ENCODE peak calls at places on chromosomes 13 and 19, in four cellular contexts. D is AG04450, V is tibial nerve, C is upper lobe of right lung. Q is an unnamed sample.

GRCh38 chr19:1811942-1812425 is at the start of gene ATP8B3:
- DNase-seq in C (no peak), V (no peak), D (no peak), Q (no peak)

GRCh38 chr19:36797786-36798108 is 25.1 kb upstream of the ZNF850 start:
- DNase-seq in V (no peak), C (no peak), D (no peak), Q (no peak)

GRCh38 chr13:106187092-106187491 is 348.4 kb downstream of the EFNB2 start:
- DNase-seq in V (no peak), C (no peak), D (no peak), Q (no peak)

GRCh38 chr13:19023115-19023514 is 158.5 kb downstream of the TUBA3C start:
- DNase-seq in V (no peak), C (no peak), D (no peak), Q (no peak)

GRCh38 chr19:19226204-19226603 is 14.4 kb downstream of the NCAN start:
- DNase-seq in D (no peak), C (no peak), V (no peak), Q (no peak)

GRCh38 chr13:102680842-102681725 is 13.8 kb downstream of the METTL21C start:
- DNase-seq in V (no peak), C (no peak), D (no peak), Q (peak)

GRCh38 chr13:113429608-113429985 is 23.7 kb downstream of the ADPRHL1 start:
- DNase-seq in D (no peak), V (no peak), C (no peak), Q (no peak)

GRCh38 chr19:40756502-40757110 is 5.6 kb downstream of the SNRPA start:
- DNase-seq in V (no peak), C (no peak), D (no peak), Q (no peak)

GRCh38 chr19:29277107-29277506 is 64.2 kb upstream of the UQCRFS1 start:
- DNase-seq in C (peak), D (no peak), V (no peak), Q (no peak)

GRCh38 chr19:33520844-33521479 is 629 bp downstream of the PEPD start:
- DNase-seq in D (no peak), V (no peak), C (no peak), Q (no peak)
- H3K4me3 ChIP-seq in D (peak), V (peak), C (peak), Q (peak)

DNA sequence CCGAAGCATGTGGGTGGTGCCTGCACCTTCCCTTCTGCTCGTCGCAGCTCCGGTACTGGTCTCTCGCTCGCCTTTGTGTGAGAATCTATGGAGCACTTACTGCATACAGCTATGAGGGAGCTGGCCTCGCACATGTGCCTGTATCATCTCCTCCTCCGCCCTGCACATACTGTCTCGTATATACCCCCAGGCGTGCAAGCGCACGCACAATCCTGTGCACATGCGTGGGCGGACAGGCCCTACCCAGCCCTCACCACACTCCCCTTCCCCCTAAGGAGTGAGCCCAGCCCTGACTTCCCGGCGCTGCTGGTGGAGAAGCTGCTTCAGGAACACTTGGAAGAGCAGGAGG is 8.7 kb downstream of the PIK3R2 start:
- DNase-seq in V (no peak), D (no peak), C (no peak), Q (no peak)
- TF ChIP-seq CTCF in V (no peak), D (no peak), C (no peak), Q (no peak)

DNA sequence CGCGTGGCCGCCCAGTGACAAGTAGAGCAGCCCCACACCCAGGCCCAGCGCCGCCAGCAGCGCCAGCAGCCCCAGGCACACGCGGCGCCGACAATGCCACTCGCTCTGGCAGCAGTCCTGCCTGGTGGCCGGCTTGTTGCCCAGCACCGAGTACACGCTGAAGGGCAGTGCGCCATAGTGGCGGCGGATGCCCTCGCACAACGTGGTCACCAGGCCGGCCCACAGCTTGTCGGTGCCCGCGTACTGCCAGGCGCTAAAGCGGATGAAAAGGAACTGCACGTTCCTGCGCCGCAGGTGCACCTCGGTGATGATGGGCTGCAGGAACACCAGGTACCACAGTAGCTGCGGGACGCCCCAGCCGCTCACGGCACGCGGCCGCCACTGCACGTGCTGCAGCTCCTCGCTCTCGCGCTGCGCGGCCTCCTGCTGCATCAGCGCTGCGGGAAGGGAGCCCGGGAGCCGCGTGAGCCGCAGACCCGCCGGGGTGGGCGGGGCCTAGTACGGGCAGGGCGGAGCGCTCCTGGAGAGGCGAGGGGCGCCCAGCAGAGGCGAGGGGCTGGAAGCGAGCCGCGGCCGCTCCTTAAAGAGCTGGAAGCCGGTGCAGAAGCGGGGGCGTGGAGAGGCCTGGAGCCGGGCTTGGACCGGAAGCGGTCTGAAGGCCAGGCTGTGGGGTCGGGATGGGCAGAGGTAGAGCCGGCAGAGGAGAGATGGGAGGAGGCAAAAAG is 7.3 kb downstream of the NKPD1 start:
- DNase-seq in D (no peak), C (no peak), V (no peak), Q (peak)
- H3K4me3 ChIP-seq in D (peak), C (peak), V (no peak), Q (no peak)

GRCh38 chr19:10018786-10019185 is 5.5 kb downstream of the RDH8 start:
- DNase-seq in V (no peak), D (no peak), C (no peak), Q (no peak)

GRCh38 chr19:10019246-10019645 is 6.0 kb downstream of the RDH8 start:
- DNase-seq in C (no peak), D (no peak), V (no peak), Q (peak)

GRCh38 chr19:10020851-10021250 is 7.6 kb downstream of the RDH8 start:
- DNase-seq in C (no peak), V (no peak), D (no peak), Q (no peak)

GRCh38 chr19:10021446-10021845 is 8.2 kb downstream of the RDH8 start:
- DNase-seq in C (no peak), D (no peak), V (no peak), Q (no peak)

DNA sequence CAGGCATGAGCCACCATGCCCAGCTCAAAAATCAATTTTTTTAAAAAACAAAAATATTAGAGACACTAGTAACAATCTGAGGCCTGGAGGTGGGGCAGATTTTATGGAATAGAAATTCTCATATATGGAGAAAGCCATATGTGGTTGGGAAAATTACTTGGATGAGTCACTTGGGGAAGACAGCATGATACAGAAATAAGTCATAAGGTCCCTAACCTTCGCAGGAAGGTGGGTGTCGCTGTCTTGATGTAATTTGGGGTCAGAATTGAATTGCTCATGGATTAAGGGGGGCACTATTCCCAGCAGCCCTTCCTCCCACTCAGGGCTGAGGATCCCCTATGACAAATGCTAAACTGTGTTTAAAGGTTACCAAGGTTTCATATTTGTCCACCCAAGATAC is 4.9 kb downstream of the RDH8 start:
- DNase-seq in V (no peak), D (no peak), C (no peak), Q (peak)
- TF ChIP-seq CTCF in V (no peak), D (no peak), C (no peak), Q (no peak)

GRCh38 chr19:47021536-47022139 is 2.0 kb downstream of the NPAS1 start:
- DNase-seq in C (no peak), D (no peak), V (no peak), Q (no peak)

GRCh38 chr19:47022140-47022536 is 2.5 kb downstream of the NPAS1 start:
- DNase-seq in D (no peak), V (no peak), C (no peak), Q (no peak)

GRCh38 chr19:47019431-47020041 is at the start of gene NPAS1:
- DNase-seq in V (no peak), D (no peak), C (no peak), Q (peak)

GRCh38 chr19:47020132-47020805 is 632 bp downstream of the NPAS1 start:
- DNase-seq in V (no peak), C (no peak), D (no peak), Q (no peak)

GRCh38 chr19:47020992-47021496 is 1.4 kb downstream of the NPAS1 start:
- DNase-seq in C (no peak), D (no peak), V (no peak), Q (peak)
- H3K4me3 ChIP-seq in C (no peak), D (peak), V (peak), Q (peak)

DNA sequence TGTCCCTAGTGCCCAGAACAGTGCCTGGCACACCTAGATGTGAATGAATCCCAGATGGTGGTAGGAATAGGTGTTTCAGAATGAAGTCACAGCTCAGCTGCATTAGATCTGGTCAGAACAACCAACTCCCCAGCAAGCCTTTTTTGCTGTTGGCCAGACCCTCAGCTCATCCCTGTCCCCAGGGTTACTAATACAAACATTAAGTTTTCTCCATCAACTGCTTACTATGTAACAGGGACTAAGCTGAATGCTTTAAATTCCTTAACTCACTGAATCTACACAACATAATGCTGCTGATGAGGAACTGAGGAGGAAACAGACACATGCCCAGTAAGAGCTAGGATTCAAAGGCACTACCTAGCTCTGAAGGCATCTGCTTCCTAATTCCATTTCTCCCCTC is 18.8 kb downstream of the SMG9 start:
- DNase-seq in C (no peak), D (no peak), V (no peak), Q (no peak)
- TF ChIP-seq CTCF in C (no peak), D (no peak), V (no peak), Q (no peak)

GRCh38 chr13:74696148-74696922 is 562.1 kb upstream of the KLF12 start:
- DNase-seq in V (no peak), D (no peak), C (no peak), Q (no peak)

DNA sequence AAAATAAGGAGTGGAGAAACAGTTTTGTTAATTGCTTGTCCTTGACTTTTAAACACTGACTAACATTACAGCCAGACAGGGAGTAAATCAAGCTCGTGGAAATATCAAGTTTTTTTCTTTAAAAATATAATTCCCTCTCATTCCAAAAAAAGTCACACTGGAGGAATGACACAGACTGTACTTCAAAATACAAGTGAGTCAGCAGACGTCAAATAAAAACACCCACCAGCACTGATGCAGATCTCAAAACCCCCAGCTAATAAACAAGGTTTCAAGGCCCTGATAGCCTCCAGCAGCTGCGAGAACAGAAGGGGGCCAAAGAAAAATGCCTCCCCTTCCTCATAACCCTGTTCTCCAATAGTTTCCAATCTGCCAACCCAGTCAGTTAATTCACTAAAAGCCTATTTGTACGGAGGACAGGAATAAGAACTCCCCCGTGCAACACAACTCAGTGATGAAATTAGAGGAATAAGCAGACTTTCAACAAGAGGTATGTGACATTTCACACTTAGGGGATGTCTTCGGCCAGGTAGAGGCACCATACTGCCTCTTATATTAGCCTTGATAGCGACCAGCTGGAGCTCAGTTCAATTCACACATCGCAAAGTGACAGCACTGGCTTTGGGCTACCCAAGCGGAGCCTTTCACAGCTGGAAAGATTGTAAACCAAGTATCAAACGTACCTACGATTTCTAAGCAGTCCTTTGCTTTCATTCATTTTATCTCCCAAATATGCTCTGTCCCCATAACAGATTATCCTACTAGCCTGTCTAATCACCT is 561.0 kb upstream of the KLF12 start:
- DNase-seq in D (no peak), C (no peak), V (no peak), Q (peak)
- H3K4me3 ChIP-seq in D (no peak), C (no peak), V (no peak), Q (no peak)

DNA sequence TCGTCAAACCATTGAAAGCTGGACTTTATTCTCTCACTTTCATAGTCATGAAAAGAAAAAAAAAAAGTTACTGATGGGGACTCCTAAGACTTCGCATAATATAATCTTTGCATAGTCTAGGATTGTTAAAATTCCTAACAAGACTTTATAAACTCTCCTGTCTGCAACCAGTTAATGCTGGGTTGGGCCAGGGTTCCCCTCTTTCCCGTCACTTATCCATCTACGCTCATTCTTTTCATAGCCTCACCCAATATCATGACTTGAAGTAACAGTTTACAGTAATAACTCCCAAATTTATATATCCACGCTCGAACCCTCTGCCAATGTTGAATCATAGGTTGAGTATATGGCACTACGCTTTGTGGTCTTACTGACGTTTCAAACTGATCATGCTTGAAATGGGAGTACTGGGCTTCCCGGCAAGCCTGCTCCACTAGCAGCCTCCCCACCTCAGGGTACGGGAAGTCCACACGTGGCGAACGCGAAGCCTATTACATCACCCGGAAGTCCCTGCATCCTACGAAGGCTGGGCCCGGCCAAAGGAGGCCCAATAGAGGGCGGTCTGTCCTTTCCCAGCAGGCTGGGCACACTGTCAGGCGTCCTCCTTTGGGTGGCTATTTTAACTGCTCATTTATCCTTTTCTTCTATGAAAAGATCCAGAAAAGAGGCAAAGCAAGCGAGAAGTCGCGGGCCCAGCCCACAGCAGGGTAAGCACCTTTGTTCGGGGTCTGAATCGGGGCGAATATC is 694 bp upstream of the ZNF460 start:
- DNase-seq in C (peak), D (peak), V (peak), Q (peak)
- TF ChIP-seq CTCF in C (peak), D (peak), V (no peak), Q (peak)